ENCODE peak calls at places on chromosomes 5 and 9, in four cellular contexts. One of them, this sample, is unnamed.

GRCh38 chr5:121968910-121969607 is 7.3 kb downstream of the SRFBP1 start:
- DNase-seq in body of pancreas: no peak
- DNase-seq in thoracic aorta: no peak
- DNase-seq in right cardiac atrium: no peak
- DNase-seq in this sample: no peak

GRCh38 chr5:115415143-115415491 is 118.7 kb upstream of the CCDC112 start:
- DNase-seq in body of pancreas: no peak
- DNase-seq in thoracic aorta: no peak
- DNase-seq in right cardiac atrium: no peak
- DNase-seq in this sample: no peak

GRCh38 chr9:133667759-133668450 is 31.7 kb downstream of the DBH start:
- DNase-seq in body of pancreas: no peak
- DNase-seq in thoracic aorta: no peak
- DNase-seq in right cardiac atrium: peak
- DNase-seq in this sample: no peak

GRCh38 chr5:56147106-56147505 is 86.0 kb downstream of the ANKRD55 start:
- DNase-seq in body of pancreas: no peak
- DNase-seq in thoracic aorta: no peak
- DNase-seq in right cardiac atrium: no peak
- DNase-seq in this sample: no peak

GRCh38 chr9:133184971-133185370 is 21.3 kb upstream of the GBGT1 start:
- DNase-seq in body of pancreas: peak
- DNase-seq in thoracic aorta: no peak
- DNase-seq in right cardiac atrium: no peak
- DNase-seq in this sample: peak

GRCh38 chr9:116190595-116190994 is 37.0 kb downstream of the PAPPA start:
- DNase-seq in body of pancreas: no peak
- DNase-seq in thoracic aorta: no peak
- DNase-seq in right cardiac atrium: no peak
- DNase-seq in this sample: no peak

GRCh38 chr5:144504929-144505578 is 334.4 kb downstream of the KCTD16 start:
- DNase-seq in body of pancreas: no peak
- DNase-seq in thoracic aorta: no peak
- DNase-seq in right cardiac atrium: no peak
- DNase-seq in this sample: no peak

GRCh38 chr9:107043886-107044285 is 180.9 kb downstream of the ZNF462 start:
- DNase-seq in body of pancreas: peak
- DNase-seq in thoracic aorta: no peak
- DNase-seq in right cardiac atrium: no peak
- DNase-seq in this sample: peak

GRCh38 chr5:26940981-26941380 is 97.4 kb downstream of the CDH9 start:
- DNase-seq in body of pancreas: no peak
- DNase-seq in thoracic aorta: no peak
- DNase-seq in right cardiac atrium: no peak
- DNase-seq in this sample: no peak

GRCh38 chr9:116421006-116421538 is 266.0 kb upstream of the TRIM32 start:
- DNase-seq in body of pancreas: no peak
- DNase-seq in thoracic aorta: no peak
- DNase-seq in right cardiac atrium: no peak
- DNase-seq in this sample: no peak

GRCh38 chr5:891837-892389 is 688 bp downstream of the BRD9 start:
- DNase-seq in body of pancreas: peak
- DNase-seq in thoracic aorta: no peak
- DNase-seq in right cardiac atrium: no peak
- DNase-seq in this sample: no peak

GRCh38 chr9:115524467-115525059 is 406.6 kb upstream of the TNC start:
- DNase-seq in body of pancreas: no peak
- DNase-seq in thoracic aorta: no peak
- DNase-seq in right cardiac atrium: no peak
- DNase-seq in this sample: peak

GRCh38 chr5:61450880-61451279 is 118.8 kb downstream of the ZSWIM6 start:
- DNase-seq in body of pancreas: peak
- DNase-seq in thoracic aorta: no peak
- DNase-seq in right cardiac atrium: no peak
- DNase-seq in this sample: no peak

GRCh38 chr9:36036780-36037579 is at the start of gene RECK:
- DNase-seq in body of pancreas: peak
- DNase-seq in thoracic aorta: peak
- DNase-seq in right cardiac atrium: peak
- DNase-seq in this sample: peak

GRCh38 chr9:98907055-98907454 is 36.7 kb upstream of the COL15A1 start:
- DNase-seq in body of pancreas: no peak
- DNase-seq in thoracic aorta: no peak
- DNase-seq in right cardiac atrium: no peak
- DNase-seq in this sample: no peak

GRCh38 chr5:44839018-44839681 is 30.4 kb downstream of the MRPS30 start:
- DNase-seq in body of pancreas: no peak
- DNase-seq in thoracic aorta: no peak
- DNase-seq in right cardiac atrium: no peak
- DNase-seq in this sample: no peak

GRCh38 chr9:1939926-1940368 is 75.2 kb upstream of the SMARCA2 start:
- DNase-seq in body of pancreas: peak
- DNase-seq in thoracic aorta: no peak
- DNase-seq in right cardiac atrium: no peak
- DNase-seq in this sample: peak

GRCh38 chr9:121225240-121225639 is 23.6 kb upstream of the RAB14 start:
- DNase-seq in body of pancreas: no peak
- DNase-seq in thoracic aorta: no peak
- DNase-seq in right cardiac atrium: no peak
- DNase-seq in this sample: no peak

GRCh38 chr9:338602-339001 is 123.9 kb downstream of the DOCK8 start:
- DNase-seq in body of pancreas: no peak
- DNase-seq in thoracic aorta: no peak
- DNase-seq in right cardiac atrium: no peak
- DNase-seq in this sample: no peak

GRCh38 chr5:131193106-131193505 is 22.4 kb downstream of the LYRM7 start:
- DNase-seq in body of pancreas: no peak
- DNase-seq in thoracic aorta: no peak
- DNase-seq in right cardiac atrium: no peak
- DNase-seq in this sample: no peak

GRCh38 chr5:123154857-123155467 is 65.9 kb downstream of the PRDM6 start:
- DNase-seq in body of pancreas: no peak
- DNase-seq in thoracic aorta: no peak
- DNase-seq in right cardiac atrium: no peak
- DNase-seq in this sample: no peak

GRCh38 chr9:95724253-95724991 is 151.1 kb upstream of the ERCC6L2 start:
- DNase-seq in body of pancreas: no peak
- DNase-seq in thoracic aorta: no peak
- DNase-seq in right cardiac atrium: no peak
- DNase-seq in this sample: peak

GRCh38 chr5:2569201-2569600 is 182.3 kb downstream of the IRX2 start:
- DNase-seq in body of pancreas: no peak
- DNase-seq in thoracic aorta: no peak
- DNase-seq in right cardiac atrium: no peak
- DNase-seq in this sample: peak

GRCh38 chr5:10564838-10565784 is 1.2 kb downstream of the ANKRD33B start:
- DNase-seq in body of pancreas: peak
- DNase-seq in thoracic aorta: no peak
- DNase-seq in right cardiac atrium: peak
- DNase-seq in this sample: no peak

GRCh38 chr9:119500072-119500771 is 131.0 kb upstream of the BRINP1 start:
- DNase-seq in body of pancreas: no peak
- DNase-seq in thoracic aorta: no peak
- DNase-seq in right cardiac atrium: no peak
- DNase-seq in this sample: no peak

GRCh38 chr9:86614871-86615849 is 260.9 kb upstream of the TUT7 start:
- DNase-seq in body of pancreas: peak
- DNase-seq in thoracic aorta: no peak
- DNase-seq in right cardiac atrium: peak
- DNase-seq in this sample: peak

GRCh38 chr5:104540448-104540847 is 977.9 kb upstream of the NUDT12 start:
- DNase-seq in body of pancreas: peak
- DNase-seq in thoracic aorta: no peak
- DNase-seq in right cardiac atrium: no peak
- DNase-seq in this sample: no peak

GRCh38 chr5:72746736-72747135 is 69.7 kb upstream of the TNPO1 start:
- DNase-seq in body of pancreas: no peak
- DNase-seq in thoracic aorta: no peak
- DNase-seq in right cardiac atrium: no peak
- DNase-seq in this sample: no peak

GRCh38 chr5:178250263-178250662 is 17.7 kb upstream of the PHYKPL start:
- DNase-seq in body of pancreas: no peak
- DNase-seq in thoracic aorta: no peak
- DNase-seq in right cardiac atrium: no peak
- DNase-seq in this sample: no peak

GRCh38 chr9:117782931-117783788 is 79.0 kb downstream of the TLR4 start:
- DNase-seq in body of pancreas: peak
- DNase-seq in thoracic aorta: no peak
- DNase-seq in right cardiac atrium: peak
- DNase-seq in this sample: peak

GRCh38 chr9:34927061-34927460 is 31.0 kb upstream of the PHF24 start:
- DNase-seq in body of pancreas: no peak
- DNase-seq in thoracic aorta: no peak
- DNase-seq in right cardiac atrium: peak
- DNase-seq in this sample: no peak

GRCh38 chr5:107337281-107337680 is 333.5 kb downstream of the EFNA5 start:
- DNase-seq in body of pancreas: no peak
- DNase-seq in thoracic aorta: no peak
- DNase-seq in right cardiac atrium: no peak
- DNase-seq in this sample: no peak

GRCh38 chr5:113214026-113214425 is 220.8 kb downstream of the TSSK1B start:
- DNase-seq in body of pancreas: no peak
- DNase-seq in thoracic aorta: no peak
- DNase-seq in right cardiac atrium: no peak
- DNase-seq in this sample: no peak

GRCh38 chr9:13035822-13036221 is 243.7 kb downstream of the MPDZ start:
- DNase-seq in body of pancreas: no peak
- DNase-seq in thoracic aorta: no peak
- DNase-seq in right cardiac atrium: no peak
- DNase-seq in this sample: no peak

GRCh38 chr5:139764250-139764791 is 31.3 kb upstream of the PSD2 start:
- DNase-seq in body of pancreas: no peak
- DNase-seq in thoracic aorta: no peak
- DNase-seq in right cardiac atrium: peak
- DNase-seq in this sample: no peak
- H3K4me3 ChIP-seq in body of pancreas: no peak
- H3K4me3 ChIP-seq in thoracic aorta: no peak
- H3K4me3 ChIP-seq in right cardiac atrium: no peak
- H3K4me3 ChIP-seq in this sample: no peak

GRCh38 chr9:129619787-129620668 is 873 bp downstream of the C9orf50 start:
- DNase-seq in body of pancreas: no peak
- DNase-seq in thoracic aorta: no peak
- DNase-seq in right cardiac atrium: peak
- DNase-seq in this sample: no peak
- H3K4me3 ChIP-seq in body of pancreas: peak
- H3K4me3 ChIP-seq in thoracic aorta: peak
- H3K4me3 ChIP-seq in right cardiac atrium: peak
- H3K4me3 ChIP-seq in this sample: peak

GRCh38 chr9:105694320-105694847 is at the start of gene TMEM38B:
- DNase-seq in body of pancreas: peak
- DNase-seq in thoracic aorta: no peak
- DNase-seq in right cardiac atrium: peak
- DNase-seq in this sample: peak
- H3K4me3 ChIP-seq in body of pancreas: peak
- H3K4me3 ChIP-seq in thoracic aorta: peak
- H3K4me3 ChIP-seq in right cardiac atrium: peak
- H3K4me3 ChIP-seq in this sample: peak

GRCh38 chr9:137044502-137045177 is 1.3 kb downstream of the NPDC1 start:
- DNase-seq in body of pancreas: peak
- DNase-seq in thoracic aorta: no peak
- DNase-seq in right cardiac atrium: peak
- DNase-seq in this sample: no peak
- H3K4me3 ChIP-seq in body of pancreas: no peak
- H3K4me3 ChIP-seq in thoracic aorta: peak
- H3K4me3 ChIP-seq in right cardiac atrium: peak
- H3K4me3 ChIP-seq in this sample: no peak

GRCh38 chr5:154478224-154478565 is at the start of gene HAND1:
- DNase-seq in body of pancreas: peak
- DNase-seq in thoracic aorta: no peak
- DNase-seq in right cardiac atrium: peak
- DNase-seq in this sample: no peak
- H3K4me3 ChIP-seq in body of pancreas: no peak
- H3K4me3 ChIP-seq in thoracic aorta: peak
- H3K4me3 ChIP-seq in right cardiac atrium: peak
- H3K4me3 ChIP-seq in this sample: no peak

DNA sequence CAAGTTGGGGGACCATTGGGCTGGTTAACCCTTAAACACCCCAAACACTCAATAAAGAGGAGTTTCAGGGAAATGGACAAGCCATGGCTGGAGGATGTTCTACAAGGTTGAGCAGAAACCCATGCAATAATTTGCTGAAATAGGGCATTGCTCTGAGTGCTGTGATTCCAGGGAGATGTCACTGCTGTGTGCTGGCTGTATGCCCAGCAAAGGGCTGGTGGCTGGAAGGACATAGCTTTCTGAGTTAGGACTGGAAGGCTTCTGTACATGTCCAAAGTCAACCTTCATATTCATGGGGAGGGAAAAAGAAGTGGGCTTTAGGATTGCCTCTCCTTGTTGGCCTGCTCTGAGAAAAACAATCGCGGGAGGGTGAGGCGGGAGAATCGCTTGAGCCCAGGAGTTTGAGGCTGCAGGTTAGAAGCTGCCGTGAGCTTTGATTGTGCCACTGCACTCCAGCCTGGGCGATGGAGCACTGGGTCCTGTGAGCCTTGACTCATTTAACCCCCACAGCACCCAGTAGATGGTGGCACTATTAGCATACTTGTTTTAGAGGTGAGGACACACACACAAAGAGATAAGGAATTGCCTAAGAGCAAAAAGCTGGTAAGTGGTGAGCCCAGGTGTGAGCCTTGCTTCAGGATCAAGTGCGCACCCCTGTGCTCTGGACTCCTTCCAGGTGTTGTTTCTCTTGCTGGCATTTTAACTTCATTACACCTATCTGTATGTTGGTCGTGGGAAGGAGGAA is 20.4 kb downstream of the IL12B start:
- DNase-seq in body of pancreas: no peak
- DNase-seq in thoracic aorta: no peak
- DNase-seq in right cardiac atrium: peak
- DNase-seq in this sample: no peak
- H3K4me3 ChIP-seq in body of pancreas: no peak
- H3K4me3 ChIP-seq in thoracic aorta: no peak
- H3K4me3 ChIP-seq in right cardiac atrium: no peak
- H3K4me3 ChIP-seq in this sample: no peak

GRCh38 chr5:152568101-152568500 is 163.0 kb upstream of the NMUR2 start:
- DNase-seq in body of pancreas: no peak
- DNase-seq in thoracic aorta: no peak
- DNase-seq in right cardiac atrium: no peak
- DNase-seq in this sample: no peak

GRCh38 chr5:152572812-152573211 is 167.7 kb upstream of the NMUR2 start:
- DNase-seq in body of pancreas: no peak
- DNase-seq in thoracic aorta: no peak
- DNase-seq in right cardiac atrium: no peak
- DNase-seq in this sample: no peak
- H3K4me3 ChIP-seq in body of pancreas: no peak
- H3K4me3 ChIP-seq in thoracic aorta: no peak
- H3K4me3 ChIP-seq in right cardiac atrium: no peak
- H3K4me3 ChIP-seq in this sample: no peak

This sample was measured in Jurkat, Clone E6-1.